ENCODE peak calls at places on chromosomes 13 and 19, in eight cellular contexts. M is T follicular helper cell; H is mucosa of gallbladder; U is stimulated activated CD8-positive, alpha-beta memory T cell treated with anti-CD3 and anti-CD28 coated beads, Interleukin-7, amount 100 ng/mL, for 1 hour; O is dermis microvascular lymphatic vessel endothelial cell; P is mucosa of descending colon; Q is adrenal gland; B is CD4-positive, CD25-positive, alpha-beta regulatory T cell. J is an unnamed sample.

GRCh38 chr13:51262501-51263211 is 40.5 kb downstream of the FAM124A start:
- DNase-seq in M (no peak), H (no peak), U (no peak), O (no peak), P (no peak), Q (no peak), B (no peak), J (no peak)

GRCh38 chr13:25784119-25784518 is 267.7 kb downstream of the SHISA2 start:
- DNase-seq in M (no peak), H (no peak), U (no peak), O (no peak), P (no peak), Q (no peak), B (no peak), J (no peak)

GRCh38 chr13:76879211-76879875 is 6.9 kb downstream of the KCTD12 start:
- DNase-seq in M (peak; percentile 28), H (peak; percentile 55), U (peak; percentile 16), O (peak; percentile 95), P (peak; percentile 47), Q (peak; percentile 69), B (peak; percentile 45), J (no peak)

GRCh38 chr19:47444388-47444821 is 25.1 kb upstream of the MEIS3 start:
- DNase-seq in M (no peak), H (no peak), U (no peak), O (peak; percentile 21), P (no peak), Q (no peak), B (peak; percentile 47), J (no peak)

GRCh38 chr13:24225930-24226329 is 65.4 kb downstream of the SPATA13 start:
- DNase-seq in M (no peak), H (no peak), U (no peak), O (no peak), P (no peak), Q (no peak), B (no peak), J (no peak)

GRCh38 chr13:82294226-82294625 is 1588.0 kb downstream of the SLITRK1 start:
- DNase-seq in M (no peak), H (no peak), U (no peak), O (no peak), P (no peak), Q (no peak), B (no peak), J (no peak)

GRCh38 chr13:46057251-46058015 is 4.9 kb upstream of the ZC3H13 start:
- DNase-seq in M (no peak), H (no peak), U (no peak), O (no peak), P (no peak), Q (no peak), B (no peak), J (no peak)

GRCh38 chr13:73681779-73682178 is 452.4 kb downstream of the KLF12 start:
- DNase-seq in M (no peak), H (no peak), U (no peak), O (no peak), P (no peak), Q (no peak), B (no peak), J (no peak)

GRCh38 chr13:75258159-75258782 is 223.7 kb downstream of the TBC1D4 start:
- DNase-seq in M (no peak), H (no peak), U (no peak), O (peak; percentile 53), P (no peak), Q (no peak), B (peak; percentile 19), J (no peak)

GRCh38 chr13:30906411-30906990 is 430 bp downstream of the MEDAG start:
- DNase-seq in M (no peak), H (no peak), U (no peak), O (peak; percentile 32), P (no peak), Q (no peak), B (no peak), J (no peak)

GRCh38 chr19:56245062-56245740 is 27.3 kb upstream of the EDDM13 start:
- DNase-seq in M (no peak), H (no peak), U (no peak), O (no peak), P (no peak), Q (no peak), B (no peak), J (no peak)

GRCh38 chr13:24033527-24034302 is 126.8 kb upstream of the SPATA13 start:
- DNase-seq in M (no peak), H (no peak), U (no peak), O (no peak), P (no peak), Q (no peak), B (no peak), J (no peak)

GRCh38 chr13:83024955-83025594 is 857.2 kb downstream of the SLITRK1 start:
- DNase-seq in M (no peak), H (no peak), U (no peak), O (no peak), P (no peak), Q (no peak), B (no peak), J (no peak)

GRCh38 chr13:54682184-54682583 is 1653.6 kb downstream of the OLFM4 start:
- DNase-seq in M (no peak), H (no peak), U (no peak), O (no peak), P (no peak), Q (no peak), B (no peak), J (no peak)

GRCh38 chr19:7153008-7153407 is 83.5 kb downstream of the ZNF557 start:
- DNase-seq in M (no peak), H (no peak), U (no peak), O (no peak), P (no peak), Q (no peak), B (no peak), J (no peak)

GRCh38 chr13:98384739-98385138 is 192.2 kb downstream of the STK24 start:
- DNase-seq in M (no peak), H (no peak), U (no peak), O (peak; percentile 23), P (no peak), Q (no peak), B (no peak), J (no peak)

GRCh38 chr19:33690461-33691427 is 69.0 kb downstream of the CHST8 start:
- DNase-seq in M (no peak), H (no peak), U (no peak), O (no peak), P (no peak), Q (no peak), B (no peak), J (no peak)

GRCh38 chr19:38731654-38732301 is 12.5 kb downstream of the CAPN12 start:
- DNase-seq in M (no peak), H (peak; percentile 80), U (no peak), O (no peak), P (peak; percentile 78), Q (peak; percentile 58), B (no peak), J (no peak)

GRCh38 chr19:4951671-4952070 is 17.2 kb upstream of the KDM4B start:
- DNase-seq in M (no peak), H (no peak), U (no peak), O (no peak), P (no peak), Q (no peak), B (no peak), J (no peak)

GRCh38 chr19:48735031-48735615 is 5.3 kb downstream of the RASIP1 start:
- DNase-seq in M (no peak), H (no peak), U (no peak), O (no peak), P (peak; percentile 60), Q (no peak), B (no peak), J (no peak)

GRCh38 chr19:47436712-47437401 is 17.5 kb upstream of the MEIS3 start:
- DNase-seq in M (peak; percentile 76), H (peak; percentile 81), U (peak; percentile 82), O (peak; percentile 57), P (peak; percentile 92), Q (peak; percentile 90), B (peak; percentile 81), J (no peak)

GRCh38 chr19:46471116-46471733 is at the start of gene PNMA8A:
- DNase-seq in M (no peak), H (peak; percentile 45), U (no peak), O (peak; percentile 50), P (peak; percentile 19), Q (peak; percentile 84), B (no peak), J (no peak)

GRCh38 chr19:29884466-29884865 is 57.6 kb upstream of the URI1 start:
- DNase-seq in M (no peak), H (no peak), U (no peak), O (no peak), P (no peak), Q (peak; percentile 37), B (no peak), J (no peak)

GRCh38 chr19:46731007-46731501 is 14.1 kb upstream of the PRKD2 start:
- DNase-seq in M (no peak), H (no peak), U (no peak), O (peak; percentile 93), P (no peak), Q (peak; percentile 72), B (no peak), J (no peak)

GRCh38 chr19:14413765-14414171 is 5.4 kb downstream of the DDX39A start:
- DNase-seq in M (no peak), H (no peak), U (no peak), O (peak; percentile 39), P (no peak), Q (no peak), B (no peak), J (no peak)

GRCh38 chr19:35752746-35753350 is 4.0 kb downstream of the HSPB6 start:
- DNase-seq in M (no peak), H (no peak), U (no peak), O (no peak), P (no peak), Q (no peak), B (no peak), J (no peak)

GRCh38 chr13:33322474-33322827 is 36.9 kb upstream of the STARD13 start:
- DNase-seq in M (no peak), H (peak; percentile 64), U (no peak), O (no peak), P (peak; percentile 14), Q (peak; percentile 35), B (no peak), J (no peak)